ENCODE peak calls at places on chromosomes 11 and 22, in eight cellular contexts. F, W, S, L, P, U, E and G are unnamed samples.

GRCh38 chr11:73766763-73767162 is 5.9 kb upstream of the RAB6A start:
- DNase-seq in W (no peak), F (no peak), E (no peak), S (no peak), L (no peak), P (no peak), U (no peak), G (no peak)

GRCh38 chr22:48198489-48199459 is 1436.3 kb downstream of the TBC1D22A start:
- DNase-seq in W (no peak), P (no peak), F (no peak), U (no peak), S (no peak), E (no peak), L (no peak), G (no peak)

GRCh38 chr22:25564979-25565677 is 653 bp downstream of the GRK3 start:
- DNase-seq in F (peak; percentile 17), S (no peak), L (peak; percentile 68), U (no peak), E (no peak), P (no peak), W (peak; percentile 49), G (no peak)

GRCh38 chr22:46573781-46574437 is 36.5 kb upstream of the CELSR1 start:
- DNase-seq in L (peak; percentile 18), E (no peak), P (no peak), U (no peak), S (no peak), F (no peak), W (no peak), G (no peak)

GRCh38 chr11:106670069-106670468 is 348.2 kb downstream of the GUCY1A2 start:
- DNase-seq in P (no peak), L (no peak), U (no peak), E (no peak), W (no peak), F (no peak), S (no peak), G (no peak)

GRCh38 chr22:42500164-42500835 is 19.3 kb downstream of the RRP7A start:
- DNase-seq in U (no peak), P (peak; percentile 28), F (peak; percentile 71), E (peak; percentile 31), L (peak; percentile 95), W (no peak), S (no peak), G (peak; percentile 62)

GRCh38 chr11:113849713-113850112 is 25.7 kb downstream of the USP28 start:
- DNase-seq in L (no peak), F (no peak), P (no peak), W (no peak), E (no peak), U (no peak), S (no peak), G (no peak)

GRCh38 chr11:107834995-107835394 is 23.6 kb downstream of the SLC35F2 start:
- DNase-seq in L (no peak), F (no peak), P (no peak), W (no peak), E (no peak), S (no peak), U (no peak), G (no peak)

GRCh38 chr22:19537941-19538488 is 13.8 kb upstream of the CLDN5 start:
- DNase-seq in P (no peak), U (no peak), F (no peak), W (no peak), S (no peak), L (no peak), E (no peak), G (no peak)

GRCh38 chr11:68412593-68413475 is 47.7 kb upstream of the PPP6R3 start:
- DNase-seq in L (no peak), P (no peak), U (no peak), E (no peak), S (no peak), F (no peak), W (no peak), G (no peak)

GRCh38 chr22:43944670-43945430 is 10.4 kb upstream of the SAMM50 start:
- DNase-seq in F (no peak), W (no peak), U (no peak), L (no peak), P (no peak), S (peak; percentile 29), E (no peak), G (no peak)

GRCh38 chr11:36738292-36738861 is 140.3 kb upstream of the RAG2 start:
- DNase-seq in U (no peak), F (no peak), P (no peak), S (no peak), W (no peak), L (no peak), E (no peak), G (no peak)

GRCh38 chr11:130215531-130216220 is 56.1 kb downstream of the ST14 start:
- DNase-seq in S (no peak), L (no peak), P (no peak), F (no peak), W (peak; percentile 34), E (no peak), U (no peak), G (no peak)

GRCh38 chr11:12695878-12696277 is 21.7 kb downstream of the TEAD1 start:
- DNase-seq in E (no peak), P (no peak), F (no peak), L (no peak), S (no peak), U (no peak), W (no peak), G (no peak)

GRCh38 chr11:40204228-40204627 is 1255.2 kb downstream of the LRRC4C start:
- DNase-seq in F (no peak), L (no peak), E (no peak), W (no peak), P (no peak), U (no peak), S (no peak), G (no peak)

GRCh38 chr11:17580271-17580670 is 33.2 kb downstream of the OTOG start:
- DNase-seq in L (no peak), E (no peak), P (no peak), U (no peak), F (no peak), W (no peak), S (no peak), G (no peak)

GRCh38 chr11:28703371-28703770 is 595.2 kb downstream of the METTL15 start:
- DNase-seq in S (no peak), L (no peak), W (no peak), F (no peak), U (no peak), E (no peak), P (no peak), G (no peak)

GRCh38 chr11:45922425-45923082 is at the start of gene LARGE2:
- DNase-seq in P (no peak), F (no peak), E (peak; percentile 72), S (peak; percentile 21), U (no peak), L (no peak), W (peak; percentile 85), G (no peak)

GRCh38 chr11:115119136-115119535 is 385.1 kb downstream of the CADM1 start:
- DNase-seq in W (no peak), U (no peak), P (no peak), E (no peak), S (no peak), F (no peak), L (no peak), G (no peak)

GRCh38 chr11:130439876-130440275 is 8.6 kb upstream of the ADAMTS15 start:
- DNase-seq in W (no peak), P (no peak), S (no peak), E (no peak), U (no peak), L (no peak), F (no peak), G (no peak)

GRCh38 chr11:924406-925157 is 1.1 kb upstream of the AP2A2 start:
- DNase-seq in L (peak; percentile 61), S (no peak), P (no peak), F (no peak), W (no peak), U (no peak), E (no peak), G (no peak)

GRCh38 chr22:38864361-38865191 is 7.4 kb downstream of the CBX6 start:
- DNase-seq in U (no peak), E (no peak), F (no peak), W (no peak), P (no peak), S (no peak), L (peak; percentile 65), G (no peak)